ENCODE peak calls at places on chromosomes 7 and 10, in seven cellular contexts. One of them, this sample, is unnamed.

GRCh38 chr7:4692055-4692454 is 10.0 kb downstream of the FOXK1 start:
- DNase-seq in fibroblast of pulmonary artery: peak
- DNase-seq in fibroblast of lung: no peak
- DNase-seq in tibial artery: no peak
- DNase-seq in esophagus muscularis mucosa: no peak
- DNase-seq in fibroblast of the aortic adventitia: peak
- DNase-seq in IMR-90: no peak
- DNase-seq in this sample: no peak

GRCh38 chr10:35335133-35335532 is 1.2 kb upstream of the CCNY start:
- DNase-seq in IMR-90: peak
- DNase-seq in fibroblast of pulmonary artery: no peak
- DNase-seq in esophagus muscularis mucosa: no peak
- DNase-seq in fibroblast of the aortic adventitia: no peak
- DNase-seq in tibial artery: no peak
- DNase-seq in fibroblast of lung: peak
- DNase-seq in this sample: no peak

GRCh38 chr10:46064269-46064817 is 18.3 kb upstream of the MSMB start:
- DNase-seq in esophagus muscularis mucosa: peak
- DNase-seq in fibroblast of pulmonary artery: no peak
- DNase-seq in fibroblast of lung: no peak
- DNase-seq in IMR-90: no peak
- DNase-seq in fibroblast of the aortic adventitia: no peak
- DNase-seq in tibial artery: no peak
- DNase-seq in this sample: no peak

GRCh38 chr7:111012152-111012551 is 78.8 kb upstream of the LRRN3 start:
- DNase-seq in esophagus muscularis mucosa: no peak
- DNase-seq in fibroblast of pulmonary artery: peak
- DNase-seq in IMR-90: peak
- DNase-seq in fibroblast of the aortic adventitia: peak
- DNase-seq in tibial artery: no peak
- DNase-seq in fibroblast of lung: no peak
- DNase-seq in this sample: no peak

GRCh38 chr7:149830997-149831729 is 7.0 kb upstream of the ZNF862 start:
- DNase-seq in tibial artery: no peak
- DNase-seq in fibroblast of the aortic adventitia: no peak
- DNase-seq in fibroblast of lung: no peak
- DNase-seq in esophagus muscularis mucosa: no peak
- DNase-seq in fibroblast of pulmonary artery: no peak
- DNase-seq in IMR-90: no peak
- DNase-seq in this sample: no peak

GRCh38 chr7:27917774-27918314 is 177.9 kb downstream of the TAX1BP1 start:
- DNase-seq in fibroblast of pulmonary artery: peak
- DNase-seq in IMR-90: peak
- DNase-seq in esophagus muscularis mucosa: no peak
- DNase-seq in fibroblast of the aortic adventitia: peak
- DNase-seq in fibroblast of lung: peak
- DNase-seq in tibial artery: no peak
- DNase-seq in this sample: no peak

GRCh38 chr10:112071596-112072133 is 111.9 kb downstream of the GPAM start:
- DNase-seq in tibial artery: no peak
- DNase-seq in fibroblast of the aortic adventitia: no peak
- DNase-seq in esophagus muscularis mucosa: no peak
- DNase-seq in fibroblast of pulmonary artery: no peak
- DNase-seq in IMR-90: no peak
- DNase-seq in fibroblast of lung: no peak
- DNase-seq in this sample: no peak

GRCh38 chr10:88253120-88253519 is 330.0 kb downstream of the RNLS start:
- DNase-seq in fibroblast of the aortic adventitia: no peak
- DNase-seq in tibial artery: no peak
- DNase-seq in esophagus muscularis mucosa: no peak
- DNase-seq in fibroblast of lung: no peak
- DNase-seq in IMR-90: no peak
- DNase-seq in fibroblast of pulmonary artery: no peak
- DNase-seq in this sample: no peak

GRCh38 chr10:128808921-128809440 is 658.1 kb upstream of the MGMT start:
- DNase-seq in fibroblast of pulmonary artery: no peak
- DNase-seq in fibroblast of lung: peak
- DNase-seq in IMR-90: no peak
- DNase-seq in esophagus muscularis mucosa: peak
- DNase-seq in tibial artery: peak
- DNase-seq in fibroblast of the aortic adventitia: no peak
- DNase-seq in this sample: no peak

GRCh38 chr7:30845426-30846135 is 66.1 kb upstream of the AQP1 start:
- DNase-seq in fibroblast of the aortic adventitia: peak
- DNase-seq in tibial artery: peak
- DNase-seq in fibroblast of lung: peak
- DNase-seq in fibroblast of pulmonary artery: peak
- DNase-seq in IMR-90: peak
- DNase-seq in esophagus muscularis mucosa: no peak
- DNase-seq in this sample: no peak

GRCh38 chr10:23965123-23965522 is 243.8 kb upstream of the KIAA1217 start:
- DNase-seq in fibroblast of lung: no peak
- DNase-seq in fibroblast of the aortic adventitia: no peak
- DNase-seq in fibroblast of pulmonary artery: no peak
- DNase-seq in tibial artery: no peak
- DNase-seq in IMR-90: no peak
- DNase-seq in esophagus muscularis mucosa: no peak
- DNase-seq in this sample: no peak

GRCh38 chr10:117339569-117339968 is 35.7 kb downstream of the PDZD8 start:
- DNase-seq in fibroblast of pulmonary artery: peak
- DNase-seq in esophagus muscularis mucosa: no peak
- DNase-seq in fibroblast of the aortic adventitia: peak
- DNase-seq in fibroblast of lung: peak
- DNase-seq in IMR-90: peak
- DNase-seq in tibial artery: no peak
- DNase-seq in this sample: no peak

GRCh38 chr7:15291707-15292106 is 270.1 kb downstream of the AGMO start:
- DNase-seq in fibroblast of pulmonary artery: no peak
- DNase-seq in fibroblast of the aortic adventitia: no peak
- DNase-seq in esophagus muscularis mucosa: no peak
- DNase-seq in fibroblast of lung: no peak
- DNase-seq in IMR-90: no peak
- DNase-seq in tibial artery: no peak
- DNase-seq in this sample: no peak

GRCh38 chr10:18532881-18533535 is 118.4 kb downstream of the NSUN6 start:
- DNase-seq in fibroblast of pulmonary artery: no peak
- DNase-seq in fibroblast of the aortic adventitia: no peak
- DNase-seq in fibroblast of lung: no peak
- DNase-seq in tibial artery: no peak
- DNase-seq in esophagus muscularis mucosa: no peak
- DNase-seq in IMR-90: no peak
- DNase-seq in this sample: no peak

GRCh38 chr10:60910543-60910942 is 33.4 kb downstream of the RHOBTB1 start:
- DNase-seq in fibroblast of pulmonary artery: peak
- DNase-seq in esophagus muscularis mucosa: no peak
- DNase-seq in tibial artery: peak
- DNase-seq in fibroblast of the aortic adventitia: peak
- DNase-seq in fibroblast of lung: no peak
- DNase-seq in IMR-90: no peak
- DNase-seq in this sample: no peak

GRCh38 chr10:90857635-90858488 is at the start of gene HTR7:
- DNase-seq in fibroblast of the aortic adventitia: no peak
- DNase-seq in fibroblast of pulmonary artery: peak
- DNase-seq in esophagus muscularis mucosa: no peak
- DNase-seq in IMR-90: peak
- DNase-seq in fibroblast of lung: peak
- DNase-seq in tibial artery: peak
- DNase-seq in this sample: peak

GRCh38 chr7:469591-469961 is 50.1 kb downstream of the PDGFA start:
- DNase-seq in fibroblast of pulmonary artery: no peak
- DNase-seq in fibroblast of lung: no peak
- DNase-seq in fibroblast of the aortic adventitia: no peak
- DNase-seq in IMR-90: no peak
- DNase-seq in tibial artery: peak
- DNase-seq in esophagus muscularis mucosa: no peak
- DNase-seq in this sample: peak

GRCh38 chr7:142637240-142637639 is 112.0 kb upstream of the PRSS1 start:
- DNase-seq in IMR-90: no peak
- DNase-seq in fibroblast of lung: no peak
- DNase-seq in tibial artery: no peak
- DNase-seq in esophagus muscularis mucosa: no peak
- DNase-seq in fibroblast of the aortic adventitia: no peak
- DNase-seq in fibroblast of pulmonary artery: no peak
- DNase-seq in this sample: no peak

GRCh38 chr7:145036592-145037386 is 200.9 kb upstream of the TPK1 start:
- DNase-seq in fibroblast of lung: peak
- DNase-seq in tibial artery: no peak
- DNase-seq in fibroblast of the aortic adventitia: peak
- DNase-seq in esophagus muscularis mucosa: no peak
- DNase-seq in IMR-90: peak
- DNase-seq in fibroblast of pulmonary artery: peak
- DNase-seq in this sample: no peak

GRCh38 chr10:88361494-88361893 is 221.6 kb downstream of the RNLS start:
- DNase-seq in fibroblast of pulmonary artery: no peak
- DNase-seq in fibroblast of lung: no peak
- DNase-seq in IMR-90: peak
- DNase-seq in esophagus muscularis mucosa: no peak
- DNase-seq in tibial artery: no peak
- DNase-seq in fibroblast of the aortic adventitia: peak
- DNase-seq in this sample: no peak

GRCh38 chr10:80486785-80487421 is 32.8 kb downstream of the TSPAN14 start:
- DNase-seq in tibial artery: no peak
- DNase-seq in esophagus muscularis mucosa: no peak
- DNase-seq in IMR-90: no peak
- DNase-seq in fibroblast of pulmonary artery: no peak
- DNase-seq in fibroblast of lung: no peak
- DNase-seq in fibroblast of the aortic adventitia: no peak
- DNase-seq in this sample: no peak
- H3K4me3 ChIP-seq in tibial artery: no peak
- H3K4me3 ChIP-seq in esophagus muscularis mucosa: no peak
- H3K4me3 ChIP-seq in IMR-90: no peak
- H3K4me3 ChIP-seq in fibroblast of pulmonary artery: no peak
- H3K4me3 ChIP-seq in fibroblast of lung: no peak
- H3K4me3 ChIP-seq in fibroblast of the aortic adventitia: no peak
- H3K4me3 ChIP-seq in this sample: no peak

GRCh38 chr10:124495725-124496124 is 34.1 kb downstream of the LHPP start:
- DNase-seq in tibial artery: no peak
- DNase-seq in fibroblast of lung: no peak
- DNase-seq in fibroblast of pulmonary artery: no peak
- DNase-seq in esophagus muscularis mucosa: no peak
- DNase-seq in fibroblast of the aortic adventitia: no peak
- DNase-seq in IMR-90: no peak
- DNase-seq in this sample: no peak

GRCh38 chr10:124496150-124496549 is 34.5 kb downstream of the LHPP start:
- DNase-seq in IMR-90: no peak
- DNase-seq in fibroblast of the aortic adventitia: no peak
- DNase-seq in fibroblast of lung: no peak
- DNase-seq in fibroblast of pulmonary artery: no peak
- DNase-seq in esophagus muscularis mucosa: no peak
- DNase-seq in tibial artery: no peak
- DNase-seq in this sample: no peak

GRCh38 chr10:124494050-124494807 is 32.6 kb downstream of the LHPP start:
- DNase-seq in esophagus muscularis mucosa: no peak
- DNase-seq in tibial artery: no peak
- DNase-seq in fibroblast of lung: no peak
- DNase-seq in fibroblast of pulmonary artery: no peak
- DNase-seq in fibroblast of the aortic adventitia: no peak
- DNase-seq in IMR-90: no peak
- DNase-seq in this sample: peak

GRCh38 chr10:124496620-124497019 is 35.0 kb downstream of the LHPP start:
- DNase-seq in fibroblast of the aortic adventitia: no peak
- DNase-seq in tibial artery: no peak
- DNase-seq in esophagus muscularis mucosa: no peak
- DNase-seq in fibroblast of lung: no peak
- DNase-seq in IMR-90: no peak
- DNase-seq in fibroblast of pulmonary artery: no peak
- DNase-seq in this sample: no peak

DNA sequence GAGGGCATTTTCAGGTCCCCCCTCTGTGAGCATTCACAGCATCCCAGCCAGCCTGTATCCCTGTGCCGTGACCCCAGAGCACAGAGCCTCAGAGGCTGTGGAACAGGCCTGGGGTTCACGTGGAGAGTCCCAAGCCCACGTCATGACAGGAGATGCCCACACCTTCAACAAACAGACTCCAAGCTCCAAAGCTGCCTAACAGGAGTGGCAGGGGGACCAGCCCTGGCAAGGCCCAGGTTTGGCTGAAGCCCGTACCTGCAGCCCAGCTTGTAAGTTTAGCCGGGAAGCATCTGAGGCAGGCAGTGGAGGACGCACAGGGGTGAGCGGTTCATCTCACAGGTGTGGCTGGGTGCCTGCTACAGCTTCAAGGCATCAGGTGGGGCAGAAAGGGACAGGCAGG is 33.6 kb downstream of the LHPP start:
- DNase-seq in tibial artery: no peak
- DNase-seq in fibroblast of lung: no peak
- DNase-seq in IMR-90: no peak
- DNase-seq in fibroblast of pulmonary artery: no peak
- DNase-seq in fibroblast of the aortic adventitia: no peak
- DNase-seq in esophagus muscularis mucosa: no peak
- DNase-seq in this sample: no peak
- H3K4me3 ChIP-seq in tibial artery: no peak
- H3K4me3 ChIP-seq in fibroblast of lung: no peak
- H3K4me3 ChIP-seq in IMR-90: no peak
- H3K4me3 ChIP-seq in fibroblast of pulmonary artery: no peak
- H3K4me3 ChIP-seq in fibroblast of the aortic adventitia: no peak
- H3K4me3 ChIP-seq in esophagus muscularis mucosa: no peak
- H3K4me3 ChIP-seq in this sample: no peak

DNA sequence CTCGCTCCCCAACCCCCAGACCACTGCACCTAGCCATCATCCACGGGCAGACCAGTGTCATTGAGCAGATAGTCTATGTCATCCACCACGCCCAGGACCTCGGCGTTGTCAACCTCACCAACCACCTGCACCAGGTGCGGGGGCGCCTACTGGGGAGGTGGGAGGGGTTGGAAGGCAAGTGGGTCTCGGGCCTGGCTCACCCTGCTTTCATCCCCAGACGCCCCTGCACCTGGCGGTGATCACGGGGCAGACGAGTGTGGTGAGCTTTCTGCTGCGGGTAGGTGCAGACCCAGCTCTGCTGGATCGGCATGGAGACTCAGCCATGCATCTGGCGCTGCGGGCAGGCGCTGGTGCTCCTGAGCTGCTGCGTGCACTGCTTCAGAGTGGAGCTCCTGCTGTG is 4.6 kb downstream of the NFKB2 start:
- DNase-seq in fibroblast of pulmonary artery: no peak
- DNase-seq in esophagus muscularis mucosa: no peak
- DNase-seq in IMR-90: no peak
- DNase-seq in fibroblast of lung: no peak
- DNase-seq in fibroblast of the aortic adventitia: no peak
- DNase-seq in tibial artery: no peak
- DNase-seq in this sample: no peak
- H3K4me3 ChIP-seq in fibroblast of pulmonary artery: no peak
- H3K4me3 ChIP-seq in esophagus muscularis mucosa: peak
- H3K4me3 ChIP-seq in IMR-90: no peak
- H3K4me3 ChIP-seq in fibroblast of lung: no peak
- H3K4me3 ChIP-seq in fibroblast of the aortic adventitia: no peak
- H3K4me3 ChIP-seq in tibial artery: no peak
- H3K4me3 ChIP-seq in this sample: peak

DNA sequence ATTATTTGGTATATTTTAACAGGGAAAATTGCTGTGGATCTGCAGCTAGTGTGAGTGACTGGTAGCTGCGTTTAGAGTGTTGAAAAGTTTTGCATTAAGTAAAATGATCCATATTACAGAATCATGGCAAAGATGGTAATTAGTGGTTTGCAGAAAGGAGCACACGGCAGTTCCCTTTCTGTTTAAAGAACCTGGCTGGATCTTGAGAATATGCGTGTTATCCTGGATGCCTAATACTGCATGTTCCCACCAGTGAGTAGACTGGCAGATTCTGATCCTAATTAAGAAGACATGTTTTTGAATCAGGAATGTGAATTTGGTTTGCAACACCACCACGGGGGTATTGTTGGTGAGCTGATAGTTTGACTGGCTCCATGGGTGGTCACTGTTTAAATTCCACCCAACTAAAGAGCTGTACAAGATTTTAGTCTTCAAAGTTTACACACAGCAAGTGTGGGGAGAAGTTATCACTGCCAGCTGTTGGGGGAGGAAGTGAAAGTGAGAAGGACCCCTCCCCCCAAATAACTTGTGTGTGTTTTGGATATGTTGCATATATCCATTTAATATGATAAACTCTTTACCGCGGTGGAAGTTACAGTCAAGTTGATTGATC is 5.6 kb downstream of the RBM20 start:
- DNase-seq in esophagus muscularis mucosa: peak
- DNase-seq in fibroblast of lung: no peak
- DNase-seq in IMR-90: no peak
- DNase-seq in fibroblast of pulmonary artery: no peak
- DNase-seq in tibial artery: no peak
- DNase-seq in fibroblast of the aortic adventitia: no peak
- DNase-seq in this sample: no peak
- H3K4me3 ChIP-seq in esophagus muscularis mucosa: no peak
- H3K4me3 ChIP-seq in fibroblast of lung: no peak
- H3K4me3 ChIP-seq in IMR-90: no peak
- H3K4me3 ChIP-seq in fibroblast of pulmonary artery: no peak
- H3K4me3 ChIP-seq in tibial artery: no peak
- H3K4me3 ChIP-seq in fibroblast of the aortic adventitia: no peak
- H3K4me3 ChIP-seq in this sample: no peak